ENCODE peak calls at places on chromosomes 7 and 10, in eight cellular contexts. I is A549, W is neural progenitor cell, P is HepG2, M is IMR-90, Y is mesenchymal stem cell, X is mesendoderm, T is fibroblast of lung. N is an unnamed sample.

GRCh38 chr7:37198906-37199485 is 249.7 kb downstream of the ELMO1 start:
- DNase-seq in I (peak), W (peak), P (peak), M (peak), Y (peak), X (peak), T (peak), N (peak)

GRCh38 chr10:52261362-52261761 is 52.7 kb upstream of the DKK1 start:
- DNase-seq in I (no peak), W (no peak), P (no peak), M (no peak), Y (no peak), X (no peak), T (no peak), N (no peak)

GRCh38 chr7:17971392-17971791 is 31.1 kb upstream of the SNX13 start:
- DNase-seq in I (no peak), W (no peak), P (no peak), M (peak), Y (peak), X (no peak), T (peak), N (peak)

GRCh38 chr10:91901784-91902677 is 7.3 kb downstream of the FGFBP3 start:
- DNase-seq in I (peak), W (no peak), P (peak), M (peak), Y (peak), X (peak), T (peak), N (peak)

GRCh38 chr10:100009283-100009792 is 409 bp downstream of the DNMBP start:
- DNase-seq in I (peak), W (no peak), P (peak), M (no peak), Y (peak), X (peak), T (no peak), N (no peak)

GRCh38 chr7:32890010-32890552 is 1.5 kb downstream of the KBTBD2 start:
- DNase-seq in I (peak), W (peak), P (peak), M (peak), Y (peak), X (peak), T (peak), N (peak)

GRCh38 chr7:100472121-100472851 is 6.7 kb downstream of the TSC22D4 start:
- DNase-seq in I (no peak), W (no peak), P (no peak), M (no peak), Y (no peak), X (no peak), T (no peak), N (no peak)

GRCh38 chr7:64638822-64639221 is 27.1 kb upstream of the ZNF107 start:
- DNase-seq in I (no peak), W (no peak), P (no peak), M (no peak), Y (no peak), X (no peak), T (no peak), N (no peak)

GRCh38 chr7:121932768-121933167 is 59.8 kb downstream of the PTPRZ1 start:
- DNase-seq in I (no peak), W (no peak), P (no peak), M (no peak), Y (no peak), X (no peak), T (no peak), N (no peak)

GRCh38 chr10:120963053-120963533 is 111.9 kb downstream of the WDR11 start:
- DNase-seq in I (no peak), W (peak), P (no peak), M (no peak), Y (no peak), X (peak), T (no peak), N (no peak)

GRCh38 chr10:99431190-99431549 is 746 bp upstream of the GOT1 start:
- DNase-seq in I (peak), W (peak), P (no peak), M (peak), Y (peak), X (peak), T (peak), N (peak)

GRCh38 chr7:17640730-17641377 is 299.4 kb downstream of the SNX13 start:
- DNase-seq in I (peak), W (peak), P (peak), M (peak), Y (peak), X (peak), T (peak), N (no peak)

GRCh38 chr7:98495523-98495922 is 94.6 kb upstream of the BAIAP2L1 start:
- DNase-seq in I (no peak), W (no peak), P (no peak), M (no peak), Y (no peak), X (no peak), T (no peak), N (no peak)

GRCh38 chr7:135467207-135467711 is 42.6 kb downstream of the CNOT4 start:
- DNase-seq in I (peak), W (no peak), P (no peak), M (peak), Y (peak), X (no peak), T (no peak), N (no peak)
- H3K4me2 ChIP-seq in I (peak), W (no peak), P (no peak), M (no peak), Y (no peak), X (no peak), T (no peak), N (no peak)

GRCh38 chr7:92331508-92331907 is 85.7 kb downstream of the ANKIB1 start:
- DNase-seq in I (no peak), W (no peak), P (no peak), M (no peak), Y (no peak), X (peak), T (no peak), N (no peak)

GRCh38 chr7:92332782-92333181 is 87.0 kb downstream of the ANKIB1 start:
- DNase-seq in I (no peak), W (no peak), P (no peak), M (no peak), Y (no peak), X (peak), T (no peak), N (no peak)

GRCh38 chr7:92325850-92326249 is 80.1 kb downstream of the ANKIB1 start:
- DNase-seq in I (no peak), W (no peak), P (no peak), M (peak), Y (peak), X (no peak), T (no peak), N (no peak)

GRCh38 chr7:92335574-92335973 is 89.8 kb downstream of the ANKIB1 start:
- DNase-seq in I (no peak), W (no peak), P (no peak), M (no peak), Y (no peak), X (no peak), T (no peak), N (no peak)

GRCh38 chr7:92330835-92331438 is 85.2 kb downstream of the ANKIB1 start:
- DNase-seq in I (no peak), W (no peak), P (peak), M (no peak), Y (no peak), X (no peak), T (no peak), N (no peak)
- H3K4me2 ChIP-seq in I (no peak), W (no peak), P (no peak), M (no peak), Y (no peak), X (no peak), T (no peak), N (no peak)

DNA sequence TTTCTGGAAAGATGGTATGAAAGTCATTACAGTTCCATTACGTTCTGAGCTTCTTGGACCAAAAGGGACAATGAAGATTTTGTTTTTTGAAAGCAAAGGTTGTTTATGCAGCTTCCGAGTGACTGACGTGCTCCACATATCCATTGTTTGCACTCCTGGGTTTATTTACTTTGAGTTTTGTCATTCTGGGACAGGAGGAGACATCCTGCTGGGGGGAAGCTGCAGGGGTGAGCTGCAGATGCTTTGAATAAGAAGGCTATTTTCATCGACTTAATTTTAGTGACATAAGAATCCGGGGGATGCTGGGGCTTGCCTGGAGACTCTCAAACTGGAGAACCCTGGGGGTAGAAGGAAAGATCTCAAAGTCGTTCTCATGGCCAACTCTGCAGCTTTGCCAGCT is 12.7 kb upstream of the SFMBT2 start:
- DNase-seq in I (no peak), W (peak), P (no peak), M (no peak), Y (no peak), X (peak), T (no peak), N (no peak)
- H3K4me2 ChIP-seq in I (peak), W (peak), P (no peak), M (no peak), Y (no peak), X (no peak), T (no peak), N (no peak)

GRCh38 chr10:126124044-126124443 is 227.7 kb downstream of the FANK1 start:
- DNase-seq in I (no peak), W (no peak), P (no peak), M (no peak), Y (no peak), X (no peak), T (no peak), N (no peak)
- H3K4me2 ChIP-seq in I (no peak), W (no peak), P (no peak), M (no peak), Y (no peak), X (no peak), T (no peak), N (no peak)

N was measured in astrocyte.